ENCODE peak calls at places on chromosomes 2 and 18, in five cellular contexts. F is tibial nerve; P is activated naive CD8-positive, alpha-beta T cell treated with anti-CD3 and anti-CD28 coated beads, Interleukin-2, amount 50 U/mL, for 24 hours; B is foreskin fibroblast; C is kidney. N is an unnamed sample.

GRCh38 chr2:73070651-73071451 is 661 bp downstream of the SFXN5 start:
- DNase-seq in B (peak), F (peak), C (peak), P (peak), N (peak)

GRCh38 chr2:178579006-178579405 is 98.7 kb downstream of the PLEKHA3 start:
- DNase-seq in C (no peak), F (no peak), B (peak), P (no peak), N (no peak)

GRCh38 chr18:741931-742512 is 29.6 kb upstream of the ENOSF1 start:
- DNase-seq in C (no peak), F (no peak), P (no peak), B (peak), N (no peak)

GRCh38 chr2:218993345-218994315 is at the start of gene CRYBA2:
- DNase-seq in F (no peak), P (no peak), C (no peak), B (peak), N (peak)

GRCh38 chr2:233489666-233490065 is 76.9 kb downstream of the USP40 start:
- DNase-seq in P (no peak), B (peak), F (no peak), C (no peak), N (no peak)

GRCh38 chr2:229852565-229852964 is 69.2 kb downstream of the TRIP12 start:
- DNase-seq in P (no peak), B (peak), F (no peak), C (no peak), N (peak)

GRCh38 chr2:110991951-110992350 is 128.8 kb upstream of the BCL2L11 start:
- DNase-seq in B (no peak), P (no peak), C (no peak), F (no peak), N (no peak)

GRCh38 chr18:74644713-74645112 is 47.0 kb downstream of the ZNF407 start:
- DNase-seq in F (no peak), P (no peak), C (no peak), B (no peak), N (no peak)

GRCh38 chr2:239953418-239954061 is 71.6 kb downstream of the NDUFA10 start:
- DNase-seq in P (no peak), C (peak), F (no peak), B (peak), N (no peak)

GRCh38 chr18:8749492-8749891 is 44.1 kb downstream of the MTCL1 start:
- DNase-seq in F (no peak), C (no peak), P (no peak), B (no peak), N (no peak)